ENCODE peak calls at places on chromosomes 12 and 14, in six cellular contexts. X, A, V, K, Z and D are unnamed samples.

GRCh38 chr14:92694807-92695206 is 53.6 kb downstream of the LGMN start:
- DNase-seq in X (no peak), Z (no peak), K (no peak), V (no peak), A (no peak), D (no peak)

GRCh38 chr12:82694970-82695369 is 8.3 kb downstream of the TMTC2 start:
- DNase-seq in K (no peak), X (peak), Z (no peak), V (no peak), A (no peak), D (no peak)

GRCh38 chr12:402127-402456 is 648 bp downstream of the CCDC77 start:
- DNase-seq in Z (no peak), K (no peak), A (peak), V (peak), X (peak), D (peak)

GRCh38 chr14:74035556-74035955 is 16.4 kb downstream of the BBOF1 start:
- DNase-seq in V (no peak), A (no peak), Z (no peak), X (peak), K (no peak), D (no peak)

GRCh38 chr14:95956601-95957460 is 80.2 kb downstream of the TUNAR start:
- DNase-seq in K (no peak), V (no peak), Z (no peak), X (no peak), A (no peak), D (no peak)

GRCh38 chr12:98744692-98745091 is 99.6 kb downstream of the APAF1 start:
- DNase-seq in A (no peak), V (no peak), K (no peak), X (no peak), Z (no peak), D (no peak)

GRCh38 chr12:49555631-49556390 is 12.1 kb downstream of the MCRS1 start:
- DNase-seq in K (no peak), V (no peak), Z (no peak), X (no peak), A (no peak), D (no peak)

GRCh38 chr12:66055837-66056319 is 74.7 kb downstream of the LLPH start:
- DNase-seq in A (no peak), V (peak), K (no peak), X (no peak), Z (no peak), D (no peak)

GRCh38 chr14:68638056-68638816 is 154.6 kb downstream of the ZFP36L1 start:
- DNase-seq in X (peak), K (no peak), V (no peak), Z (peak), A (no peak), D (no peak)

GRCh38 chr12:55930771-55931316 is at the start of gene DGKA:
- DNase-seq in X (peak), V (peak), Z (no peak), K (no peak), A (peak), D (peak)

GRCh38 chr14:64767215-64767964 is 63.2 kb downstream of the PLEKHG3 start:
- DNase-seq in V (no peak), K (no peak), A (no peak), X (no peak), Z (no peak), D (no peak)

GRCh38 chr14:24411468-24412454 is 13.0 kb downstream of the NYNRIN start:
- DNase-seq in Z (no peak), A (peak), V (peak), K (no peak), X (peak), D (peak)

GRCh38 chr12:132256646-132257045 is 72.7 kb downstream of the GALNT9 start:
- DNase-seq in Z (no peak), V (no peak), X (no peak), A (no peak), K (no peak), D (no peak)

GRCh38 chr14:100307215-100308111 is 1.2 kb upstream of the SLC25A29 start:
- DNase-seq in V (no peak), A (peak), X (peak), K (no peak), Z (peak), D (peak)

GRCh38 chr12:1534708-1535107 is 59.7 kb downstream of the FBXL14 start:
- DNase-seq in Z (no peak), X (no peak), V (peak), K (no peak), A (no peak), D (no peak)

GRCh38 chr14:74246561-74246960 is 7.3 kb downstream of the VSX2 start:
- DNase-seq in X (no peak), V (no peak), A (no peak), K (no peak), Z (no peak), D (no peak)

GRCh38 chr12:57866308-57867019 is 19.9 kb upstream of the CTDSP2 start:
- DNase-seq in V (no peak), A (no peak), K (no peak), Z (no peak), X (no peak), D (no peak)

GRCh38 chr12:116502141-116502725 is 56.9 kb upstream of the MAP1LC3B2 start:
- DNase-seq in X (no peak), V (no peak), K (no peak), A (no peak), Z (no peak), D (no peak)

GRCh38 chr14:20195911-20196310 is 5.2 kb downstream of the OR11G2 start:
- DNase-seq in X (no peak), K (no peak), V (no peak), Z (no peak), A (no peak), D (no peak)

GRCh38 chr14:55398679-55399078 is 13.0 kb downstream of the ATG14 start:
- DNase-seq in V (no peak), X (peak), Z (no peak), K (peak), A (no peak), D (no peak)

GRCh38 chr14:94867931-94868597 is 98.2 kb upstream of the GSC start:
- DNase-seq in K (no peak), Z (no peak), V (no peak), A (peak), X (no peak), D (no peak)

GRCh38 chr12:117036547-117036946 is 62.7 kb downstream of the TESC start:
- DNase-seq in A (no peak), K (no peak), V (no peak), Z (no peak), X (no peak), D (no peak)

GRCh38 chr12:105060715-105061378 is 23.4 kb downstream of the ALDH1L2 start:
- DNase-seq in A (no peak), Z (no peak), K (no peak), V (no peak), X (no peak), D (no peak)

GRCh38 chr12:102029148-102029547 is 32.6 kb downstream of the WASHC3 start:
- DNase-seq in X (no peak), K (no peak), V (no peak), Z (no peak), A (no peak), D (no peak)

GRCh38 chr14:75800792-75801191 is 139.7 kb downstream of the TTLL5 start:
- DNase-seq in Z (no peak), V (no peak), X (no peak), A (no peak), K (no peak), D (no peak)

GRCh38 chr12:591571-592505 is 71.4 kb downstream of the NINJ2 start:
- DNase-seq in X (no peak), K (peak), V (no peak), Z (no peak), A (no peak), D (no peak)

GRCh38 chr14:52900731-52901130 is 50.1 kb downstream of the FERMT2 start:
- DNase-seq in A (no peak), X (no peak), Z (no peak), K (no peak), V (no peak), D (no peak)

GRCh38 chr12:97568336-97569180 is 106.0 kb downstream of the RMST start:
- DNase-seq in K (no peak), X (no peak), V (no peak), A (peak), Z (no peak), D (no peak)

GRCh38 chr12:42652048-42652447 is 62.5 kb upstream of the PRICKLE1 start:
- DNase-seq in A (no peak), K (no peak), X (no peak), Z (no peak), V (no peak), D (no peak)

GRCh38 chr12:116759783-116760581 is 21.9 kb downstream of the RNFT2 start:
- DNase-seq in Z (no peak), V (no peak), X (no peak), A (no peak), K (peak), D (peak)

GRCh38 chr14:92959761-92960680 is 37.1 kb downstream of the CHGA start:
- DNase-seq in V (no peak), K (no peak), A (no peak), X (no peak), Z (no peak), D (no peak)

GRCh38 chr14:87992349-87992719 is 648 bp downstream of the GALC start:
- DNase-seq in K (no peak), A (no peak), X (peak), V (peak), Z (no peak), D (peak)

GRCh38 chr12:123532021-123532420 is 1.5 kb downstream of the RILPL1 start:
- DNase-seq in V (peak), X (peak), A (no peak), K (peak), Z (no peak), D (peak)

DNA sequence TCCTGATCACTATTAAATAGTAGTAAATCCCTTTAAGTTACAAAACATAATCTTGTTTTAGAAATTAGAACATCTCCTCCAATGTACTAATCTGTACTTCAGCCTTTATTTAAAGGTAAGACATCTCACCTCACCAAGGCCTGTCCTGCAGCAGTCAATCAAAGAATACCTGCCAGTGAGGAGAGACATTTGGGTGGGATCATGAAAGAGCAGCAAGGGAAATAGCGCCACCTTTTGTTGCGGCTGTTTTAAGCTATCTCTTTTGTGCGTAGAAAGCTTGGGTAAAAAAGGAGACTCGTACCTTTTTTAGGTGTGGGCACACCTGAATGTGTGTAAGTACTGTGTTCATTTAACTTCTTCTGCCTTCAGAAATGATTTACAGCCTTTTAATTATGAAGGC is 117.8 kb upstream of the TMTC1 start:
- DNase-seq in X (no peak), Z (no peak), A (no peak), V (peak), K (no peak), D (no peak)
- TF ChIP-seq CTCF in X (no peak), Z (peak), A (no peak), V (no peak), K (no peak), D (no peak)

GRCh38 chr12:76947270-76947669 is 68.5 kb upstream of the CSRP2 start:
- DNase-seq in Z (no peak), A (no peak), V (no peak), K (no peak), X (no peak), D (no peak)

GRCh38 chr12:76957306-76957705 is 78.5 kb upstream of the CSRP2 start:
- DNase-seq in X (no peak), Z (no peak), A (no peak), V (no peak), K (no peak), D (no peak)

GRCh38 chr12:76948895-76949294 is 70.1 kb upstream of the CSRP2 start:
- DNase-seq in A (no peak), Z (no peak), V (no peak), X (no peak), K (no peak), D (no peak)

DNA sequence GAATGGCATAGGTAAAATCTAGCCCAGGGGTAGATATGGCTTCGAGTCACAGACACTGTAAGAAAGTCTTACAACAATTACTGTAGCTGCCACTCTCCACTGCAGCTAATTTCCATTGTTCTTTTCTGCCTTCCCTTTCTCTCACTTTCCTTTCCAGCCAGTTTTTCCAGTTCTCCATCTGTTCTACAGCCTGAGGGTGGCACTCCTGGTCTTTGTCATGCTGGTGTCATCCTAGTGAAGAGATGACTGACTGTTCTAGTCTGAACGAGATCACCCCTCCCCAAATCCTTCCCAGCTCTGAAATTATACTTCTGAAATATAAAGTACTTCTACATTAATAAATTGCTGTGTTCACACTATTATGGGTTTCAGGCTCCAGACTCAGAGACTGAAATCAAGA is 74.2 kb upstream of the CSRP2 start:
- DNase-seq in K (no peak), Z (no peak), X (no peak), A (peak), V (no peak), D (no peak)
- TF ChIP-seq CTCF in K (no peak), Z (no peak), X (no peak), A (no peak), V (no peak), D (no peak)

DNA sequence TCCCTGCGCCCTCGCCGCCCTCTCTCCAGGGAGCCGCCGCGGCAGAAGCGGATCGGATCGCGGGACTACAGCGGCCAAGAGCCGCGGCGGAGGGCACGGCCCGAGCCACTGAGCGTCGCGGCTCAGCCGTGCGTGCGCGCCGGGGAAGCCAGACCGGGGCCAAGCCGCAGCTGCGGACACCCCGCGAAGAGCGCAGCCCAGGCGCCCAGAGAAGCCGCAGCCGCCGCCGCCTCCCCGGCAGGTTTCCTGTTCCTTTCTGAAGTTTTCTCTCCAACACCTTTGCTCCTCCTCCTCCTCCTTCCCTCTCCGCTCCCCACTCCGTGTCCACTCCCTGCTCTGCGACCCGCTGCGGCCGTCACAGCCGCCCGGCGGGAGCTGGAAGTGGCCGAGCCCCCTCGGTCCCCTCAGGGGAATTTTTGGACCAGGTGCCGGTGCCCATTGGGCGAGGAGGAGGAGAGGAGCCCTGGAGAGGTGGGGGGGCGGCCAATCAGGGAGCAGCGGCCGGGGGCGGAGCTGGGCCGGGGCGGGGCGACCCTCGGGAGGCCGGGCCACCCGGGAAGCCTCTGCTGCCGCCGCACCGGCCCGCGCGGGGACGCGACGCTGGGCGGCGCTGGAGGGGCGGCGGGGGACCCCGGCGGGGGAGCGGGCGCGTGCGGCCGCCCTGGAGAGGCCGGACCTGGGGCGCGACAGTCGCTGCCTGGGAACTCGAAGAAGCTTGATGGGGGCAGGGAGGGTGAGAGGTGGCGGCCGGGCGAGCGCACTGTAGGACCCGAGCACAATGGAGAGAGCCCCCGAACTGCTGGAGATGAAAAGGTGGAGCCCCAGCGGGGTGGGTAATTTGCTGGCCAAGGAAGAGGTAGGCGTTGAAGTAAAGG is at the start of gene ITPR2:
- DNase-seq in V (peak), X (peak), K (peak), Z (peak), A (peak), D (peak)
- TF ChIP-seq CTCF in V (peak), X (peak), K (no peak), Z (peak), A (peak), D (no peak)

GRCh38 chr12:45547822-45548221 is 181.7 kb upstream of the ARID2 start:
- DNase-seq in A (no peak), V (peak), Z (no peak), X (peak), K (no peak), D (no peak)
- TF ChIP-seq CTCF in A (no peak), V (peak), Z (no peak), X (peak), K (no peak), D (no peak)